ENCODE peak calls at places on chromosomes 5 and 9, in five cellular contexts. E is EL, N is ACHN, O is HEK293T, D is B cell. A is an unnamed sample.

GRCh38 chr5:92652735-92653134 is 928.3 kb downstream of the NR2F1-AS1 start:
- DNase-seq in O (no peak), N (no peak), D (no peak), E (peak), A (no peak)

GRCh38 chr9:23326597-23326996 is 499.4 kb downstream of the ELAVL2 start:
- DNase-seq in D (no peak), O (no peak), N (no peak), E (no peak), A (no peak)

GRCh38 chr5:62133426-62133825 is 172.6 kb upstream of the KIF2A start:
- DNase-seq in N (no peak), E (no peak), D (no peak), O (no peak), A (no peak)

GRCh38 chr9:127130661-127131538 is 8.5 kb upstream of the ANGPTL2 start:
- DNase-seq in O (no peak), N (no peak), D (no peak), E (peak), A (no peak)

GRCh38 chr9:14752871-14753270 is 30.3 kb upstream of the CER1 start:
- DNase-seq in D (no peak), N (no peak), E (no peak), O (no peak), A (no peak)

GRCh38 chr5:526456-527088 is 2.3 kb upstream of the SLC9A3 start:
- DNase-seq in N (no peak), E (no peak), O (no peak), D (no peak), A (no peak)

GRCh38 chr5:56259002-56259511 is 25.9 kb upstream of the ANKRD55 start:
- DNase-seq in E (peak), N (peak), O (no peak), D (no peak), A (no peak)

GRCh38 chr9:2299156-2299842 is 284.2 kb downstream of the SMARCA2 start:
- DNase-seq in E (no peak), D (no peak), O (no peak), N (no peak), A (no peak)

GRCh38 chr5:148290271-148291195 is 21.7 kb upstream of the SPINK7 start:
- DNase-seq in E (peak), N (peak), O (peak), D (no peak), A (peak)

GRCh38 chr9:75170898-75171360 is 82.6 kb downstream of the OSTF1 start:
- DNase-seq in E (peak), N (no peak), D (no peak), O (no peak), A (no peak)

GRCh38 chr5:141637693-141638419 is 1.1 kb downstream of the RELL2 start:
- DNase-seq in E (peak), N (peak), O (peak), D (peak), A (peak)

GRCh38 chr5:141430332-141431113 is at the start of gene PCDHGA12:
- DNase-seq in O (peak), N (no peak), D (peak), E (peak), A (peak)

GRCh38 chr9:30507166-30507565 is 1877.3 kb upstream of the ACO1 start:
- DNase-seq in N (no peak), E (no peak), D (no peak), O (no peak), A (no peak)